ENCODE peak calls at places on chromosomes 1 and 21, in nine cellular contexts. H, R, S, O, M, E, D, P and W are unnamed samples.

GRCh38 chr1:208423522-208423921 is 179.3 kb upstream of the PLXNA2 start:
- DNase-seq in H (no peak), R (no peak), S (no peak), O (no peak), M (no peak), E (no peak), D (no peak), P (no peak), W (no peak)

GRCh38 chr1:156502749-156503671 is 2.4 kb upstream of the MEF2D start:
- DNase-seq in H (peak; percentile 98), R (no peak), S (peak; percentile 95), O (peak; percentile 80), M (no peak), E (peak; percentile 82), D (no peak), P (peak; percentile 66), W (no peak)

GRCh38 chr1:26164036-26164927 is 4.5 kb downstream of the C1orf232 start:
- DNase-seq in H (no peak), R (peak; percentile 93), S (no peak), O (peak; percentile 83), M (no peak), E (peak; percentile 70), D (no peak), P (no peak), W (peak; percentile 55)

GRCh38 chr1:230010618-230011332 is 56.3 kb upstream of the GALNT2 start:
- DNase-seq in H (no peak), R (no peak), S (no peak), O (no peak), M (no peak), E (no peak), D (no peak), P (no peak), W (no peak)

GRCh38 chr1:234140388-234140787 is 232.9 kb upstream of the COA6 start:
- DNase-seq in H (no peak), R (no peak), S (peak; percentile 39), O (no peak), M (no peak), E (no peak), D (no peak), P (no peak), W (no peak)

GRCh38 chr1:2921970-2922686 is 99.1 kb upstream of the ACTRT2 start:
- DNase-seq in H (no peak), R (peak; percentile 87), S (no peak), O (no peak), M (no peak), E (no peak), D (no peak), P (no peak), W (no peak)

GRCh38 chr1:206590025-206590834 is 22.0 kb downstream of the EIF2D start:
- DNase-seq in H (peak; percentile 80), R (no peak), S (no peak), O (no peak), M (no peak), E (no peak), D (no peak), P (no peak), W (no peak)

GRCh38 chr21:34986561-34987533 is 62.3 kb downstream of the RUNX1 start:
- DNase-seq in H (peak; percentile 81), R (no peak), S (no peak), O (no peak), M (no peak), E (no peak), D (no peak), P (no peak), W (no peak)

GRCh38 chr1:234579967-234580366 is 30.0 kb downstream of the IRF2BP2 start:
- DNase-seq in H (no peak), R (no peak), S (no peak), O (no peak), M (no peak), E (no peak), D (no peak), P (no peak), W (no peak)

GRCh38 chr1:17233675-17234074 is 15.2 kb upstream of the PADI3 start:
- DNase-seq in H (peak; percentile 94), R (no peak), S (no peak), O (no peak), M (no peak), E (peak; percentile 25), D (no peak), P (peak; percentile 87), W (no peak)

GRCh38 chr1:176379626-176380339 is 83.2 kb upstream of the PAPPA2 start:
- DNase-seq in H (no peak), R (no peak), S (no peak), O (no peak), M (no peak), E (no peak), D (no peak), P (no peak), W (no peak)

GRCh38 chr1:182998482-182998881 is 24.7 kb upstream of the LAMC1 start:
- DNase-seq in H (no peak), R (no peak), S (no peak), O (no peak), M (no peak), E (no peak), D (no peak), P (no peak), W (no peak)

GRCh38 chr1:159900755-159901335 is 880 bp upstream of the CFAP45 start:
- DNase-seq in H (no peak), R (no peak), S (no peak), O (no peak), M (no peak), E (no peak), D (no peak), P (no peak), W (no peak)

GRCh38 chr21:42288962-42289361 is 26.2 kb downstream of the TFF3 start:
- DNase-seq in H (no peak), R (no peak), S (no peak), O (no peak), M (no peak), E (no peak), D (no peak), P (no peak), W (no peak)

GRCh38 chr1:41811051-41811795 is 107.5 kb downstream of the HIVEP3 start:
- DNase-seq in H (peak; percentile 56), R (no peak), S (no peak), O (no peak), M (no peak), E (no peak), D (no peak), P (no peak), W (no peak)

GRCh38 chr1:202107321-202107761 is 15.4 kb upstream of the GPR37L1 start:
- DNase-seq in H (no peak), R (peak; percentile 83), S (no peak), O (no peak), M (no peak), E (no peak), D (no peak), P (peak; percentile 82), W (peak; percentile 92)

GRCh38 chr1:234597894-234598293 is 12.1 kb downstream of the IRF2BP2 start:
- DNase-seq in H (peak; percentile 66), R (no peak), S (no peak), O (no peak), M (no peak), E (no peak), D (no peak), P (no peak), W (no peak)

GRCh38 chr1:17553970-17554369 is 14.5 kb downstream of the ARHGEF10L start:
- DNase-seq in H (peak; percentile 85), R (no peak), S (no peak), O (no peak), M (no peak), E (no peak), D (no peak), P (no peak), W (no peak)

GRCh38 chr1:1157914-1158710 is 15.6 kb upstream of the TTLL10 start:
- DNase-seq in H (no peak), R (peak; percentile 90), S (no peak), O (no peak), M (no peak), E (peak; percentile 38), D (no peak), P (peak; percentile 56), W (no peak)

GRCh38 chr1:200373811-200374231 is 36.0 kb downstream of the ZNF281 start:
- DNase-seq in H (no peak), R (no peak), S (no peak), O (no peak), M (no peak), E (no peak), D (no peak), P (no peak), W (no peak)

GRCh38 chr1:41490911-41491310 is 6.4 kb upstream of the EDN2 start:
- DNase-seq in H (no peak), R (no peak), S (no peak), O (no peak), M (no peak), E (no peak), D (no peak), P (no peak), W (no peak)

GRCh38 chr1:31712625-31713024 is 8.8 kb upstream of the COL16A1 start:
- DNase-seq in H (peak; percentile 86), R (no peak), S (no peak), O (no peak), M (no peak), E (peak; percentile 82), D (no peak), P (no peak), W (no peak)

DNA sequence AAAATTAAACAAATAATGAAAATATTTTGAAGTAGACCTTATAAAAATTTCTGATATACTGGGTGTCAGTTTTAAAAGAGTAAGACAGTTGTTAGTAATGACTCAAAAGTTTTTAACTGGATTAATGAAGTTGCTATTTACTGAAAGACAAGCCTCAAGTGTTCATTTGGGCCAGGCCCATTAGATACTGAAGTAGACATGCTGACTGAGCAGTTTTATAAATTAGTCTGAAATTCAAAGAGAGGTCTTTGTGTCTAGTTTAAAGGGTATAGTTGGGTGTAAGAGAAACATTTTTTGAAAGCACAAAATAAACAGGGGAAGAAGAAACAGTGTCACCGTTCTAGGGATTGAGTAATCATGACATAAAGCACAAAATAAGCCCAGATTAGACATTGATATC is 1577.2 kb downstream of the AMY1C start:
- DNase-seq in H (no peak), R (no peak), S (no peak), O (no peak), M (no peak), E (no peak), D (no peak), P (no peak), W (no peak)
- TF ChIP-seq POLR2A in H (no peak), R (no peak), S (no peak), O (no peak), M (no peak), E (no peak), D (no peak), P (no peak), W (no peak)

GRCh38 chr1:143736562-143736961 is 235.2 kb downstream of the FAM72C start:
- DNase-seq in H (no peak), R (peak; percentile 44), S (no peak), O (no peak), M (no peak), E (no peak), D (no peak), P (no peak), W (peak; percentile 51)
- H3K4me3 ChIP-seq in H (no peak overlapping the region), R (no peak overlapping the region), S (no peak overlapping the region), O (no peak overlapping the region), M (no peak overlapping the region), E (no peak overlapping the region), D (no peak overlapping the region), P (no peak overlapping the region), W (peak overlapping the region; percentile 61)

GRCh38 chr1:45687753-45688737 is at the start of gene TMEM69:
- DNase-seq in H (peak; percentile 91), R (no peak), S (peak; percentile 95), O (peak; percentile 85), M (peak; percentile 93), E (peak; percentile 79), D (peak; percentile 51), P (peak; percentile 57), W (peak; percentile 68)
- TF ChIP-seq POLR2A in H (peak; percentile 47), R (no peak), S (no peak), O (no peak), M (no peak), E (no peak), D (no peak), P (peak; percentile 13), W (no peak)

GRCh38 chr1:13754003-13754402 is 54.0 kb downstream of the PRDM2 start:
- DNase-seq in H (no peak), R (no peak), S (peak; percentile 87), O (no peak), M (no peak), E (no peak), D (no peak), P (no peak), W (no peak)
- H3K4me3 ChIP-seq in H (no peak overlapping the region), R (no peak overlapping the region), S (no peak overlapping the region), O (no peak overlapping the region), M (no peak overlapping the region), E (no peak overlapping the region), D (no peak overlapping the region), P (no peak overlapping the region), W (no peak overlapping the region)